ENCODE peak calls at places on chromosome 1, in six cellular contexts. C is upper lobe of right lung; X is CD8-positive, alpha-beta T cell; D is cardiac muscle cell; S is AG04450; L is fibroblast of the aortic adventitia. Q is an unnamed sample.

GRCh38 chr1:7404046-7404742 is 366.9 kb upstream of the VAMP3 start:
- DNase-seq in X (no peak), D (no peak), C (no peak), S (no peak), L (no peak), Q (no peak)

GRCh38 chr1:167033646-167034045 is 44.6 kb downstream of the MAEL start:
- DNase-seq in L (no peak), C (no peak), S (no peak), D (peak; percentile 63), X (no peak), Q (no peak)

GRCh38 chr1:203557958-203558760 is 64.2 kb downstream of the OPTC start:
- DNase-seq in C (no peak), D (peak; percentile 19), S (peak; percentile 93), L (peak; percentile 100), X (no peak), Q (no peak)

GRCh38 chr1:189429610-189430009 is 1048.1 kb downstream of the BRINP3 start:
- DNase-seq in L (peak; percentile 58), X (no peak), S (peak; percentile 11), D (peak; percentile 68), C (no peak), Q (no peak)

GRCh38 chr1:151143986-151144385 is 2.4 kb downstream of the SEMA6C start:
- DNase-seq in S (no peak), C (no peak), X (no peak), L (no peak), D (no peak), Q (no peak)

GRCh38 chr1:9494936-9495758 is 44.1 kb upstream of the SLC25A33 start:
- DNase-seq in D (peak; percentile 73), C (peak; percentile 79), S (no peak), X (peak; percentile 56), L (peak; percentile 43), Q (peak; percentile 80)

GRCh38 chr1:112536561-112536960 is 27.8 kb downstream of the WNT2B start:
- DNase-seq in C (no peak), L (peak; percentile 94), D (no peak), X (no peak), S (no peak), Q (no peak)

GRCh38 chr1:165895451-165895871 is 68.0 kb downstream of the UCK2 start:
- DNase-seq in D (no peak), S (no peak), C (no peak), L (peak; percentile 60), X (no peak), Q (no peak)

GRCh38 chr1:64046243-64046642 is 157.2 kb upstream of the UBE2U start:
- DNase-seq in C (no peak), L (no peak), D (no peak), X (no peak), S (no peak), Q (no peak)

GRCh38 chr1:168842916-168843315 is 113.9 kb upstream of the DPT start:
- DNase-seq in S (no peak), C (no peak), L (no peak), D (no peak), X (no peak), Q (no peak)

GRCh38 chr1:226474443-226475111 is 66.7 kb upstream of the PARP1 start:
- DNase-seq in S (no peak), D (no peak), X (no peak), C (no peak), L (no peak), Q (no peak)

GRCh38 chr1:145720878-145721671 is 1.8 kb downstream of the CD160 start:
- DNase-seq in D (peak; percentile 85), L (peak; percentile 47), S (peak; percentile 29), C (peak; percentile 83), X (peak; percentile 67), Q (peak; percentile 60)

GRCh38 chr1:108947871-108948525 is 15.3 kb downstream of the CLCC1 start:
- DNase-seq in S (no peak), C (no peak), X (no peak), D (no peak), L (peak; percentile 31), Q (no peak)

GRCh38 chr1:192476802-192477298 is 98.7 kb upstream of the RGS1 start:
- DNase-seq in S (no peak), D (no peak), X (no peak), L (peak; percentile 97), C (no peak), Q (no peak)

GRCh38 chr1:41492341-41492848 is 7.9 kb upstream of the EDN2 start:
- DNase-seq in D (peak; percentile 34), X (no peak), C (no peak), S (no peak), L (no peak), Q (no peak)

GRCh38 chr1:197837911-197838310 is 62.6 kb upstream of the DENND1B start:
- DNase-seq in D (no peak), C (no peak), S (no peak), L (no peak), X (no peak), Q (no peak)

GRCh38 chr1:200888349-200888838 is 6.3 kb upstream of the INAVA start:
- DNase-seq in X (peak; percentile 50), C (no peak), S (no peak), L (no peak), D (no peak), Q (no peak)

GRCh38 chr1:12502300-12503109 is 115.5 kb downstream of the DHRS3 start:
- DNase-seq in S (no peak), X (no peak), L (no peak), D (no peak), C (no peak), Q (no peak)

DNA sequence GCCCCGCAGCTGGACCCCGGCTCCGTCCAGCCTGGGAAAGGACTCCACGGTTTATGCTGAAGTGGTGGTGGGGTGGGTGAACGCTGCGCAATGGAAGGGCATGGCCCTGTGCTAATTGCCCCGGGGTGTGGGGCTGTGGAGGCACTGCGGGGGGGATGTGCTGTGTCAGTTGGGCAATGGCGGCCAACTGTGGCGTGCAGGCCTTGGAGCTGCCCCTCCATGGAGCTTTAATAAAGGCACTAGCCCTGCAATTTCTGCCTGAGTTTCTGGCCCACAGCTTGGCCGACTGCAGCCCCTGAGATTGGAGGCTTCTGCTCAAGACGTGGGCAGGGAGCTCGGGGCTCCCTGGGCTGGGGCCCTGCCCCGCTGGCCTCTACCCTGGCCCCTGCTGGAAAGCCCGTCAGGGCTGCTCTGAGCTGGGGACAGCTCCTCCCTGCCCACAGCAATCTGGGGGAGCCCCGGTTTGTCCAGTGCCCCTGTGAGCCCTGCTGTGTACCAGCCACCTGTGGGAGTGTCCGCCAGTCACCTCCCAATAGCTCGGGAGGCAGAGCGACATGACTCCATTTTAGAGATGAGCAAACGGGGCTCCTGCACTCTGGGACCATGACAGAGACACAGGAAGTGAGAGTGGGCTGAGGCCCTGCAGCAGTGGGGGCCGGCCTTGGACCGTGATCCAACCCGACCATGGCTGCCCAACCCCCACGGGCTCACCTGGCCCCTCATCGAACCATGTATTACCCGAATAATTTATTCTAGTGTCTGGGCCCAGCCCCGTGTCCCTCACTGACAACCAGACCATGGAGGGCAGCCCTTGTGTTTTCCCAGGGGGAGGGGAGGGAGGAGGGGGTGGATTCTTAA is 8.7 kb upstream of the TNFRSF14 start:
- DNase-seq in L (no peak), S (no peak), C (no peak), X (peak; percentile 41), D (no peak), Q (no peak)
- H3K4me3 ChIP-seq in L (no peak overlapping the region), S (peak overlapping the region; percentile 58), C (peak overlapping the region; percentile 85), X (peak overlapping the region; percentile 87), D (peak overlapping the region; percentile 13), Q (peak overlapping the region; percentile 37)

GRCh38 chr1:90706437-90707362 is 10.4 kb downstream of the BARHL2 start:
- DNase-seq in C (peak; percentile 76), S (no peak), D (peak; percentile 70), X (no peak), L (no peak), Q (peak; percentile 57)

GRCh38 chr1:90707363-90707710 is 9.8 kb downstream of the BARHL2 start:
- DNase-seq in X (no peak), C (peak; percentile 84), D (peak; percentile 95), S (no peak), L (peak; percentile 23), Q (peak; percentile 52)

GRCh38 chr1:90704817-90705216 is 12.3 kb downstream of the BARHL2 start:
- DNase-seq in S (no peak), C (no peak), X (no peak), D (no peak), L (no peak), Q (no peak)

GRCh38 chr1:90708236-90708786 is 8.8 kb downstream of the BARHL2 start:
- DNase-seq in S (no peak), D (no peak), C (no peak), L (no peak), X (no peak), Q (no peak)

GRCh38 chr1:90705910-90706309 is 11.2 kb downstream of the BARHL2 start:
- DNase-seq in L (no peak), C (no peak), X (no peak), S (no peak), D (no peak), Q (no peak)
- H3K4me3 ChIP-seq in L (no peak overlapping the region), C (no peak overlapping the region), X (no peak overlapping the region), S (no peak overlapping the region), D (no peak overlapping the region), Q (no peak overlapping the region)

DNA sequence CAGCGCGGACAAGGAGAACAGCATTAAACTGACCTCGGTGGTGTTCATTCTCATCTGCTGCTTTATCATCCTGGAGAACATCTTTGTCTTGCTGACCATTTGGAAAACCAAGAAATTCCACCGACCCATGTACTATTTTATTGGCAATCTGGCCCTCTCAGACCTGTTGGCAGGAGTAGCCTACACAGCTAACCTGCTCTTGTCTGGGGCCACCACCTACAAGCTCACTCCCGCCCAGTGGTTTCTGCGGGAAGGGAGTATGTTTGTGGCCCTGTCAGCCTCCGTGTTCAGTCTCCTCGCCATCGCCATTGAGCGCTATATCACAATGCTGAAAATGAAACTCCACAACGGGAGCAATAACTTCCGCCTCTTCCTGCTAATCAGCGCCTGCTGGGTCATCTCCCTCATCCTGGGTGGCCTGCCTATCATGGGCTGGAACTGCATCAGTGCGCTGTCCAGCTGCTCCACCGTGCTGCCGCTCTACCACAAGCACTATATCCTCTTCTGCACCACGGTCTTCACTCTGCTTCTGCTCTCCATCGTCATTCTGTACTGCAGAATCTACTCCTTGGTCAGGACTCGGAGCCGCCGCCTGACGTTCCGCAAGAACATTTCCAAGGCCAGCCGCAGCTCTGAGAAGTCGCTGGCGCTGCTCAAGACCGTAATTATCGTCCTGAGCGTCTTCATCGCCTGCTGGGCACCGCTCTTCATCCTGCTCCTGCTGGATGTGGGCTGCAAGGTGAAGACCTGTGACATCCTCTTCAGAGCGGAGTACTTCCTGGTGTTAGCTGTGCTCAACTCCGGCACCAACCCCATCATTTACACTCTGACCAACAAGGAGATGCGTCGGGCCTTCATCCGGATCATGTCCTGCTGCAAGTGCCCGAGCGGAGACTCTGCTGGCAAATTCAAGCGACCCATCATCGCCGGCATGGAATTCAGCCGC is 2.5 kb downstream of the S1PR1 start:
- DNase-seq in C (no peak), X (peak; percentile 40), S (no peak), L (no peak), D (no peak), Q (no peak)
- H3K4me3 ChIP-seq in C (peak overlapping the region; percentile 62), X (peak overlapping the region; percentile 50), S (no peak overlapping the region), L (no peak overlapping the region), D (no peak overlapping the region), Q (no peak overlapping the region)

GRCh38 chr1:44524655-44525530 is 119.8 kb downstream of the RNF220 start:
- DNase-seq in L (no peak), C (no peak), D (peak; percentile 40), X (no peak), S (no peak), Q (no peak)

GRCh38 chr1:44521378-44522080 is 116.5 kb downstream of the RNF220 start:
- DNase-seq in S (no peak), D (no peak), L (no peak), C (no peak), X (no peak), Q (no peak)

GRCh38 chr1:44523747-44524146 is 118.7 kb downstream of the RNF220 start:
- DNase-seq in S (no peak), L (no peak), C (no peak), X (no peak), D (no peak), Q (no peak)

GRCh38 chr1:44526295-44527073 is 121.4 kb downstream of the RNF220 start:
- DNase-seq in L (no peak), C (no peak), D (no peak), X (no peak), S (no peak), Q (no peak)

GRCh38 chr1:44524180-44524579 is 119.1 kb downstream of the RNF220 start:
- DNase-seq in X (no peak), S (no peak), D (no peak), L (no peak), C (no peak), Q (peak; percentile 43)
- H3K4me3 ChIP-seq in X (no peak overlapping the region), S (no peak overlapping the region), D (peak overlapping the region; percentile 29), L (no peak overlapping the region), C (no peak overlapping the region), Q (no peak overlapping the region)

Q was measured in HAP-1.